ENCODE peak calls at places on chromosomes 2 and 18, in nine cellular contexts. One of them, this sample, is unnamed.

GRCh38 chr2:214934006-214934405 is 124.5 kb upstream of the BARD1 start:
- DNase-seq in left ventricle myocardium inferior: no peak
- DNase-seq in upper lobe of right lung: no peak
- DNase-seq in fibroblast of lung: no peak
- DNase-seq in BJ: no peak
- DNase-seq in sigmoid colon: no peak
- DNase-seq in epithelial cell of esophagus: no peak
- DNase-seq in endodermal cell: no peak
- DNase-seq in choroid plexus epithelial cell: peak
- DNase-seq in this sample: no peak

GRCh38 chr2:240021488-240022104 is 3.5 kb downstream of the NDUFA10 start:
- DNase-seq in left ventricle myocardium inferior: peak
- DNase-seq in upper lobe of right lung: peak
- DNase-seq in fibroblast of lung: peak
- DNase-seq in BJ: no peak
- DNase-seq in sigmoid colon: no peak
- DNase-seq in epithelial cell of esophagus: peak
- DNase-seq in endodermal cell: peak
- DNase-seq in choroid plexus epithelial cell: peak
- DNase-seq in this sample: peak

GRCh38 chr2:229714080-229714735 is at the start of gene DNER:
- DNase-seq in left ventricle myocardium inferior: no peak
- DNase-seq in upper lobe of right lung: no peak
- DNase-seq in fibroblast of lung: no peak
- DNase-seq in BJ: no peak
- DNase-seq in sigmoid colon: no peak
- DNase-seq in epithelial cell of esophagus: peak
- DNase-seq in endodermal cell: peak
- DNase-seq in choroid plexus epithelial cell: no peak
- DNase-seq in this sample: peak

GRCh38 chr2:45910473-45911060 is 259.1 kb downstream of the PRKCE start:
- DNase-seq in left ventricle myocardium inferior: no peak
- DNase-seq in upper lobe of right lung: no peak
- DNase-seq in fibroblast of lung: no peak
- DNase-seq in BJ: no peak
- DNase-seq in sigmoid colon: no peak
- DNase-seq in epithelial cell of esophagus: peak
- DNase-seq in endodermal cell: peak
- DNase-seq in choroid plexus epithelial cell: peak
- DNase-seq in this sample: no peak

GRCh38 chr18:421236-422155 is 79.0 kb downstream of the COLEC12 start:
- DNase-seq in left ventricle myocardium inferior: no peak
- DNase-seq in upper lobe of right lung: no peak
- DNase-seq in fibroblast of lung: peak
- DNase-seq in BJ: peak
- DNase-seq in sigmoid colon: no peak
- DNase-seq in epithelial cell of esophagus: no peak
- DNase-seq in endodermal cell: no peak
- DNase-seq in choroid plexus epithelial cell: peak
- DNase-seq in this sample: no peak

GRCh38 chr2:74876081-74876886 is 42.4 kb downstream of the HK2 start:
- DNase-seq in left ventricle myocardium inferior: no peak
- DNase-seq in upper lobe of right lung: peak
- DNase-seq in fibroblast of lung: peak
- DNase-seq in BJ: no peak
- DNase-seq in sigmoid colon: no peak
- DNase-seq in epithelial cell of esophagus: peak
- DNase-seq in endodermal cell: peak
- DNase-seq in choroid plexus epithelial cell: peak
- DNase-seq in this sample: peak

GRCh38 chr18:79382681-79383387 is 12.9 kb upstream of the NFATC1 start:
- DNase-seq in left ventricle myocardium inferior: no peak
- DNase-seq in upper lobe of right lung: peak
- DNase-seq in fibroblast of lung: no peak
- DNase-seq in BJ: no peak
- DNase-seq in sigmoid colon: peak
- DNase-seq in epithelial cell of esophagus: peak
- DNase-seq in endodermal cell: no peak
- DNase-seq in choroid plexus epithelial cell: no peak
- DNase-seq in this sample: no peak

GRCh38 chr2:62313433-62314227 is 117.7 kb downstream of the B3GNT2 start:
- DNase-seq in left ventricle myocardium inferior: no peak
- DNase-seq in upper lobe of right lung: no peak
- DNase-seq in fibroblast of lung: no peak
- DNase-seq in BJ: no peak
- DNase-seq in sigmoid colon: no peak
- DNase-seq in epithelial cell of esophagus: no peak
- DNase-seq in endodermal cell: no peak
- DNase-seq in choroid plexus epithelial cell: no peak
- DNase-seq in this sample: peak

GRCh38 chr2:218546012-218546411 is 22.1 kb downstream of the USP37 start:
- DNase-seq in left ventricle myocardium inferior: no peak
- DNase-seq in upper lobe of right lung: no peak
- DNase-seq in fibroblast of lung: no peak
- DNase-seq in BJ: no peak
- DNase-seq in sigmoid colon: no peak
- DNase-seq in epithelial cell of esophagus: no peak
- DNase-seq in endodermal cell: no peak
- DNase-seq in choroid plexus epithelial cell: no peak
- DNase-seq in this sample: no peak

GRCh38 chr2:176636376-176636775 is 367.1 kb downstream of the MTX2 start:
- DNase-seq in left ventricle myocardium inferior: no peak
- DNase-seq in upper lobe of right lung: no peak
- DNase-seq in fibroblast of lung: no peak
- DNase-seq in BJ: no peak
- DNase-seq in sigmoid colon: no peak
- DNase-seq in epithelial cell of esophagus: no peak
- DNase-seq in endodermal cell: no peak
- DNase-seq in choroid plexus epithelial cell: no peak
- DNase-seq in this sample: no peak

GRCh38 chr2:33521791-33522281 is 45.4 kb downstream of the RASGRP3 start:
- DNase-seq in left ventricle myocardium inferior: no peak
- DNase-seq in upper lobe of right lung: no peak
- DNase-seq in fibroblast of lung: peak
- DNase-seq in BJ: no peak
- DNase-seq in sigmoid colon: no peak
- DNase-seq in epithelial cell of esophagus: no peak
- DNase-seq in endodermal cell: no peak
- DNase-seq in choroid plexus epithelial cell: peak
- DNase-seq in this sample: no peak

DNA sequence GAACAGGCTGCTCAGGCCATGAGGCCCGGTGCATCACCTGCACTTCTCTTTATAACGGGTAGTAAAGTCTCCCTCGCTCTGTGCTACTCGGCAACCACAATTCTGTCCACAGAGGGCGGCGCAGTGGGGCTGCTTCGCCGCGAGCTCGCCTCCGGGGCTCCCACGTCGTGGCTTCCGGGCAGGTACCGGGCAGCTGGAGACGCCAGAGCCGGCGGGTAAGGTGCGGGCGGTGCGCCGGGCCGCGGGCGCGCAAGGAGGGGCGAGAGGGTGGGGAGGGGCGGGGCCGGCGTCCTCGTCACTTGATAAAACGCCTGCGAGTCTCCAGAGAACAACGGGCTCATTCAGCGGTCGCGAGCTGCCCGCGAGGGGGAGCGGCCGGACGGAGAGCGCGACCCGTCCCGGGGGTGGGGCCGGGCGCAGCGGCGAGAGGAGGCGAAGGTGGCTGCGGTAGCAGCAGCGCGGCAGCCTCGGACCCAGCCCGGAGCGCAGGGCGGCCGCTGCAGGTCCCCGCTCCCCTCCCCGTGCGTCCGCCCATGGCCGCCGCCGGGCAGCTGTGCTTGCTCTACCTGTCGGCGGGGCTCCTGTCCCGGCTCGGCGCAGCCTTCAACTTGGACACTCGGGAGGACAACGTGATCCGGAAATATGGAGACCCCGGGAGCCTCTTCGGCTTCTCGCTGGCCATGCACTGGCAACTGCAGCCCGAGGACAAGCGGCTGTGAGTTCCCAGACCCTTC is at the start of gene ITGA6:
- DNase-seq in left ventricle myocardium inferior: peak
- DNase-seq in upper lobe of right lung: peak
- DNase-seq in fibroblast of lung: peak
- DNase-seq in BJ: no peak
- DNase-seq in sigmoid colon: no peak
- DNase-seq in epithelial cell of esophagus: peak
- DNase-seq in endodermal cell: peak
- DNase-seq in choroid plexus epithelial cell: no peak
- DNase-seq in this sample: peak
- TF ChIP-seq CTCF in left ventricle myocardium inferior: peak
- TF ChIP-seq CTCF in upper lobe of right lung: peak
- TF ChIP-seq CTCF in fibroblast of lung: no peak
- TF ChIP-seq CTCF in BJ: peak
- TF ChIP-seq CTCF in sigmoid colon: no peak
- TF ChIP-seq CTCF in epithelial cell of esophagus: no peak
- TF ChIP-seq CTCF in endodermal cell: peak
- TF ChIP-seq CTCF in choroid plexus epithelial cell: no peak
- TF ChIP-seq CTCF in this sample: peak

GRCh38 chr2:234145511-234145910 is 95.0 kb downstream of the SPP2 start:
- DNase-seq in left ventricle myocardium inferior: no peak
- DNase-seq in upper lobe of right lung: no peak
- DNase-seq in fibroblast of lung: no peak
- DNase-seq in BJ: no peak
- DNase-seq in sigmoid colon: no peak
- DNase-seq in epithelial cell of esophagus: no peak
- DNase-seq in endodermal cell: no peak
- DNase-seq in choroid plexus epithelial cell: no peak
- DNase-seq in this sample: no peak

GRCh38 chr2:234145057-234145456 is 94.6 kb downstream of the SPP2 start:
- DNase-seq in left ventricle myocardium inferior: no peak
- DNase-seq in upper lobe of right lung: no peak
- DNase-seq in fibroblast of lung: no peak
- DNase-seq in BJ: no peak
- DNase-seq in sigmoid colon: no peak
- DNase-seq in epithelial cell of esophagus: no peak
- DNase-seq in endodermal cell: no peak
- DNase-seq in choroid plexus epithelial cell: no peak
- DNase-seq in this sample: no peak

GRCh38 chr2:234142530-234142929 is 92.0 kb downstream of the SPP2 start:
- DNase-seq in left ventricle myocardium inferior: no peak
- DNase-seq in upper lobe of right lung: no peak
- DNase-seq in fibroblast of lung: no peak
- DNase-seq in BJ: no peak
- DNase-seq in sigmoid colon: no peak
- DNase-seq in epithelial cell of esophagus: no peak
- DNase-seq in endodermal cell: no peak
- DNase-seq in choroid plexus epithelial cell: no peak
- DNase-seq in this sample: no peak

GRCh38 chr2:234147335-234147861 is 96.9 kb downstream of the SPP2 start:
- DNase-seq in left ventricle myocardium inferior: no peak
- DNase-seq in upper lobe of right lung: no peak
- DNase-seq in fibroblast of lung: no peak
- DNase-seq in BJ: no peak
- DNase-seq in sigmoid colon: no peak
- DNase-seq in epithelial cell of esophagus: no peak
- DNase-seq in endodermal cell: no peak
- DNase-seq in choroid plexus epithelial cell: no peak
- DNase-seq in this sample: no peak

DNA sequence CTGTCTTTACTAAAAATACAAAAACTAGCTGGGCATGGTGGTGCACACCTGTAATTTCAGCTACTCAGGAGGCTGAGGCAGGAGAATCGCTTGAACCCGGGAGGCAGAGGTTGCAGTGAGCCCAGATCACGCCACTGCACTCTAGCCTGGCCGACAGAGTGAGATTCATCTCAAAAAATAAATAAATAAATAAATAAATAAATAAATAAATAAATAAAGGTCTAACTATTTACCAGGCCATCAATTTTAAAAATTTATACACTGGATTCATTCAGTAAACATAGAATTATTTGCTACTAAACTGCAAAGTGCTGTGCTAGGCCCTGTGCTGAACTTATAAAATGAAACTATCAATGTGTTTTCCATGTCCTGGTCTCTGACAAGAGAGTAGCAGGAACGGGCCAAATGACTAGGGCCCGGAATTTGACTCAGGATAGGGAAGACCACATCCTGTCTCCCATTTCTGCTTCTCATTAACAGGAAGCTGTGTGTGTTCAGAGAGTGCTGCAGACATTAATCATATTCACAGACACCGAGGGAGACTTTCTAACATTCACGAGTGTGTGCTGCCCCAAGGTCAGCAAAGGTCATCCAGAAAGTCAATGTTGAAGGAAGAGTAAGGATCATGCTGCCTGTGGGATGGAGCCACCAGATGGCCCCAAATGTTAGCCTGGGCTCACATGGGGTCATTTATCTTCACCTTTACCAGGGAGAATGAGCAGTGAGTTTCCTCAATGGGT is 95.8 kb downstream of the SPP2 start:
- DNase-seq in left ventricle myocardium inferior: no peak
- DNase-seq in upper lobe of right lung: no peak
- DNase-seq in fibroblast of lung: peak
- DNase-seq in BJ: peak
- DNase-seq in sigmoid colon: no peak
- DNase-seq in epithelial cell of esophagus: peak
- DNase-seq in endodermal cell: no peak
- DNase-seq in choroid plexus epithelial cell: peak
- DNase-seq in this sample: no peak
- TF ChIP-seq CTCF in left ventricle myocardium inferior: no peak
- TF ChIP-seq CTCF in upper lobe of right lung: no peak
- TF ChIP-seq CTCF in fibroblast of lung: no peak
- TF ChIP-seq CTCF in BJ: no peak
- TF ChIP-seq CTCF in sigmoid colon: no peak
- TF ChIP-seq CTCF in epithelial cell of esophagus: no peak
- TF ChIP-seq CTCF in endodermal cell: peak
- TF ChIP-seq CTCF in choroid plexus epithelial cell: peak
- TF ChIP-seq CTCF in this sample: no peak

GRCh38 chr18:39701071-39701783 is 2135.6 kb upstream of the CELF4 start:
- DNase-seq in left ventricle myocardium inferior: no peak
- DNase-seq in upper lobe of right lung: no peak
- DNase-seq in fibroblast of lung: no peak
- DNase-seq in BJ: no peak
- DNase-seq in sigmoid colon: no peak
- DNase-seq in epithelial cell of esophagus: peak
- DNase-seq in endodermal cell: no peak
- DNase-seq in choroid plexus epithelial cell: peak
- DNase-seq in this sample: no peak
- TF ChIP-seq CTCF in left ventricle myocardium inferior: no peak
- TF ChIP-seq CTCF in upper lobe of right lung: no peak
- TF ChIP-seq CTCF in fibroblast of lung: no peak
- TF ChIP-seq CTCF in BJ: no peak
- TF ChIP-seq CTCF in sigmoid colon: no peak
- TF ChIP-seq CTCF in epithelial cell of esophagus: no peak
- TF ChIP-seq CTCF in endodermal cell: no peak
- TF ChIP-seq CTCF in choroid plexus epithelial cell: no peak
- TF ChIP-seq CTCF in this sample: no peak

DNA sequence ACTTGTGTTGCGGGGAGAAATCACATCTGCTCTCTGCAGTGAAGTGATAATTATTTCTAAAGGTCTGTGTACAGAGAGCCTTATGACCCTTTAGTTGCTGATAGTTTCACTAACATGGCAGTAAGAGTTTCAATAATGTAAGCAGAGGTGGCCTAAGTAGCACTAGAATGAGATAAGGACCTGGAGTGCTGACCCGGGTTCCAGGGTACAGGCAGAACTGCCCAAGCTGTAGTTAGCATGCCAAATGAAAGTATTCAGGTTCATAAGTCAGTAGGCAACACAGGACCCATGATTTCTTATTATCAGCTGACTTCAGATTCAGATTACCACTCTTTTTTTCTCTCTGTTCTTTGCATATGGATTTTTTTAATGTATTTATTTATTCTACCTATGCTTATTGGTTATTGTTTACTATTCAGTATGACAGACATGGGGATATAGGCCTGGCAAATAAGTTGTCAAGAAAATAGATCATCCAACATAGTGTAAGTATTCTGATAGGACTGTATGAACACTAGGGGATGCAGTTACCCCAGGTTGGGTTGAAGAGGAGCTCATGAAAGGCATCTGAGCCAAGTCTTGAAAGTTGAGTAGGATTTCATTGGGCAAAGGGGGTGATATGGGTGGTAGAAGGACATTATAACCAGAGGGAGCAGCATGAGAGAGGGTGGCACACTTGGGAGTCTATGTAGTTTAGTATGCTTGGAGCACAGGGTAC is 105.2 kb downstream of the CCDC85A start:
- DNase-seq in left ventricle myocardium inferior: no peak
- DNase-seq in upper lobe of right lung: no peak
- DNase-seq in fibroblast of lung: no peak
- DNase-seq in BJ: no peak
- DNase-seq in sigmoid colon: no peak
- DNase-seq in epithelial cell of esophagus: no peak
- DNase-seq in endodermal cell: no peak
- DNase-seq in choroid plexus epithelial cell: no peak
- DNase-seq in this sample: no peak
- TF ChIP-seq CTCF in left ventricle myocardium inferior: peak
- TF ChIP-seq CTCF in upper lobe of right lung: peak
- TF ChIP-seq CTCF in fibroblast of lung: no peak
- TF ChIP-seq CTCF in BJ: peak
- TF ChIP-seq CTCF in sigmoid colon: no peak
- TF ChIP-seq CTCF in epithelial cell of esophagus: peak
- TF ChIP-seq CTCF in endodermal cell: peak
- TF ChIP-seq CTCF in choroid plexus epithelial cell: peak
- TF ChIP-seq CTCF in this sample: no peak

This sample was measured in activated CD8-positive, alpha-beta T cell treated with anti-CD3 and anti-CD28 coated beads for 36 hours.